ENCODE peak calls at places on chromosome 1, in ten cellular contexts. E, G, J, N, I, U, K, Z, M and Y are unnamed samples.

GRCh38 chr1:7258622-7259135 is 473.4 kb downstream of the CAMTA1 start:
- DNase-seq in E (no peak), G (no peak), J (no peak), N (no peak), I (no peak), U (no peak), K (no peak), Z (no peak), M (no peak), Y (no peak)

GRCh38 chr1:223087231-223087990 is 55.6 kb downstream of the TLR5 start:
- DNase-seq in E (peak; percentile 40), G (no peak), J (no peak), N (no peak), I (no peak), U (no peak), K (no peak), Z (no peak), M (no peak), Y (no peak)

GRCh38 chr1:204293605-204294365 is 65.9 kb downstream of the PLEKHA6 start:
- DNase-seq in E (peak; percentile 50), G (no peak), J (no peak), N (no peak), I (no peak), U (no peak), K (no peak), Z (no peak), M (no peak), Y (no peak)

GRCh38 chr1:24022611-24023359 is 42.7 kb upstream of the SRSF10 start:
- DNase-seq in E (peak; percentile 96), G (no peak), J (peak; percentile 97), N (no peak), I (no peak), U (peak; percentile 91), K (peak; percentile 81), Z (no peak), M (no peak), Y (no peak)

GRCh38 chr1:11944358-11944981 is 10.0 kb downstream of the PLOD1 start:
- DNase-seq in E (no peak), G (no peak), J (no peak), N (no peak), I (no peak), U (no peak), K (no peak), Z (no peak), M (no peak), Y (no peak)

GRCh38 chr1:116852910-116853309 is 56.8 kb upstream of the PTGFRN start:
- DNase-seq in E (peak; percentile 63), G (no peak), J (peak; percentile 68), N (no peak), I (no peak), U (peak; percentile 73), K (peak; percentile 33), Z (no peak), M (no peak), Y (no peak)

GRCh38 chr1:162899422-162900168 is 38.6 kb upstream of the CCDC190 start:
- DNase-seq in E (peak; percentile 97), G (no peak), J (peak; percentile 88), N (no peak), I (no peak), U (peak; percentile 95), K (peak; percentile 97), Z (no peak), M (no peak), Y (no peak)

GRCh38 chr1:100187912-100188311 is 9.9 kb upstream of the LRRC39 start:
- DNase-seq in E (no peak), G (no peak), J (no peak), N (no peak), I (no peak), U (peak; percentile 54), K (no peak), Z (peak; percentile 54), M (no peak), Y (no peak)